ENCODE peak calls at places on chromosomes 16 and 17, in four cellular contexts. R is head of caudate nucleus, E is RWPE1, A is AG08396. S is an unnamed sample.

GRCh38 chr17:12591336-12591735 is 74.4 kb upstream of the MYOCD start:
- DNase-seq in E (no peak), A (no peak), R (no peak), S (no peak)

GRCh38 chr16:67430504-67431076 is 331 bp upstream of the HSD11B2 start:
- DNase-seq in E (peak; percentile 52), A (no peak), R (peak; percentile 44), S (peak; percentile 60)

GRCh38 chr17:81898029-81898866 is 3.8 kb upstream of the NPB start:
- DNase-seq in R (no peak), E (peak; percentile 68), A (no peak), S (no peak)

GRCh38 chr17:6856054-6856453 is 24.5 kb upstream of the TEKT1 start:
- DNase-seq in E (no peak), A (no peak), R (no peak), S (no peak)

GRCh38 chr17:69575346-69575761 is 160.9 kb downstream of the MAP2K6 start:
- DNase-seq in E (no peak), A (no peak), R (no peak), S (no peak)

GRCh38 chr16:68406458-68407041 is 41.8 kb downstream of the SMPD3 start:
- DNase-seq in A (peak; percentile 67), R (no peak), E (no peak), S (peak; percentile 26)

GRCh38 chr16:57603110-57604024 is 25.1 kb upstream of the ADGRG1 start:
- DNase-seq in A (no peak), R (no peak), E (no peak), S (no peak)

GRCh38 chr17:80948961-80949450 is 42.6 kb upstream of the CHMP6 start:
- DNase-seq in R (peak; percentile 10), E (no peak), A (no peak), S (no peak)

GRCh38 chr16:22366889-22367288 is 7.5 kb downstream of the CDR2 start:
- DNase-seq in A (no peak), R (no peak), E (no peak), S (no peak)

GRCh38 chr17:64920419-64921172 is 1.3 kb upstream of the LRRC37A3 start:
- DNase-seq in A (no peak), R (no peak), E (no peak), S (no peak)

GRCh38 chr17:8326591-8327583 is 12.8 kb upstream of the ODF4 start:
- DNase-seq in E (no peak), A (peak; percentile 53), R (peak; percentile 54), S (no peak)

GRCh38 chr17:34706029-34706428 is 126.6 kb downstream of the TMEM132E start:
- DNase-seq in A (no peak), R (no peak), E (peak; percentile 27), S (peak; percentile 17)

GRCh38 chr16:72066747-72067146 is 3.7 kb downstream of the HPR start:
- DNase-seq in A (peak; percentile 16), E (peak; percentile 36), R (peak; percentile 34), S (peak; percentile 38)